ENCODE peak calls at places on chromosomes 5 and 9, in six cellular contexts. X is WERI-Rb-1; S is NCI-H748 treated with DMSO at 0.1 percent for 48 hours; Q is stimulated activated CD4-positive, alpha-beta T cell treated with anti-CD3 and anti-CD28 coated beads, Interleukin-2, amount 100 ng/mL, for 48 hours; C is aorta; I is activated naive CD8-positive, alpha-beta T cell treated with anti-CD3 and anti-CD28 coated beads, Interleukin-2, amount 50 U/mL, for 24 hours. N is an unnamed sample.

GRCh38 chr5:174409070-174409469 is 315.3 kb upstream of the MSX2 start:
- DNase-seq in X (no peak), S (no peak), Q (no peak), C (no peak), I (no peak), N (peak; percentile 14)

GRCh38 chr9:108166509-108166908 is 676.9 kb upstream of the KLF4 start:
- DNase-seq in X (no peak), S (no peak), Q (no peak), C (no peak), I (no peak), N (no peak)

GRCh38 chr9:133967024-133967741 is 24.9 kb downstream of the VAV2 start:
- DNase-seq in X (no peak), S (no peak), Q (no peak), C (no peak), I (no peak), N (no peak)

GRCh38 chr5:59485629-59486439 is 407.7 kb downstream of the PDE4D start:
- DNase-seq in X (no peak), S (no peak), Q (no peak), C (no peak), I (no peak), N (peak; percentile 48)

GRCh38 chr9:16794871-16795639 is 75.4 kb downstream of the BNC2 start:
- DNase-seq in X (no peak), S (no peak), Q (no peak), C (no peak), I (no peak), N (no peak)

GRCh38 chr5:4531756-4532704 is 608.1 kb upstream of the ADAMTS16 start:
- DNase-seq in X (no peak), S (peak; percentile 33), Q (no peak), C (no peak), I (no peak), N (no peak)

GRCh38 chr9:34599546-34599945 is 10.0 kb upstream of the CNTFR start:
- DNase-seq in X (no peak), S (no peak), Q (no peak), C (no peak), I (no peak), N (no peak)

GRCh38 chr9:130239741-130240241 is 25.8 kb upstream of the HMCN2 start:
- DNase-seq in X (peak; percentile 56), S (no peak), Q (peak; percentile 51), C (peak; percentile 76), I (peak; percentile 64), N (no peak)

GRCh38 chr9:134214395-134214765 is 50.0 kb upstream of the RNU6ATAC start:
- DNase-seq in X (no peak), S (no peak), Q (no peak), C (no peak), I (peak; percentile 14), N (no peak)

GRCh38 chr9:4303002-4303401 is 3.1 kb upstream of the GLIS3 start:
- DNase-seq in X (no peak), S (no peak), Q (no peak), C (no peak), I (no peak), N (no peak)

GRCh38 chr5:52987711-52988329 is 1.3 kb upstream of the ITGA2 start:
- DNase-seq in X (no peak), S (no peak), Q (no peak), C (no peak), I (no peak), N (no peak)

GRCh38 chr5:151344088-151344487 is 3.3 kb downstream of the SLC36A2 start:
- DNase-seq in X (no peak), S (no peak), Q (no peak), C (no peak), I (no peak), N (no peak)

GRCh38 chr9:70172532-70172931 is 86.2 kb upstream of the SMC5 start:
- DNase-seq in X (no peak), S (no peak), Q (no peak), C (no peak), I (no peak), N (no peak)

GRCh38 chr5:1747079-1747802 is 52.4 kb downstream of the MRPL36 start:
- DNase-seq in X (no peak), S (no peak), Q (no peak), C (peak; percentile 63), I (no peak), N (no peak)

GRCh38 chr9:94623253-94623652 is 16.1 kb downstream of the FBP1 start:
- DNase-seq in X (peak; percentile 68), S (no peak), Q (no peak), C (no peak), I (peak; percentile 42), N (peak; percentile 86)

GRCh38 chr5:171705036-171705435 is 80.6 kb upstream of the SMIM23 start:
- DNase-seq in X (no peak), S (no peak), Q (no peak), C (no peak), I (no peak), N (no peak)

GRCh38 chr5:13350754-13351153 is 593.7 kb downstream of the DNAH5 start:
- DNase-seq in X (no peak), S (no peak), Q (no peak), C (no peak), I (no peak), N (no peak)

GRCh38 chr5:127844631-127845030 is 141.4 kb downstream of the CCDC192 start:
- DNase-seq in X (no peak), S (no peak), Q (no peak), C (no peak), I (no peak), N (peak; percentile 57)

GRCh38 chr5:112534564-112534963 is 115.5 kb upstream of the EPB41L4A start:
- DNase-seq in X (no peak), S (no peak), Q (no peak), C (no peak), I (no peak), N (no peak)

GRCh38 chr5:168482361-168482760 is 3.9 kb upstream of the RARS1 start:
- DNase-seq in X (no peak), S (no peak), Q (no peak), C (no peak), I (no peak), N (no peak)

GRCh38 chr9:134944351-134944802 is 26.7 kb upstream of the FCN1 start:
- DNase-seq in X (peak; percentile 96), S (no peak), Q (no peak), C (peak; percentile 55), I (no peak), N (no peak)

GRCh38 chr5:128536229-128536860 is 1.7 kb downstream of the FBN2 start:
- DNase-seq in X (no peak), S (no peak), Q (no peak), C (no peak), I (no peak), N (no peak)

GRCh38 chr5:116452774-116453368 is 121.8 kb downstream of the SEMA6A start:
- DNase-seq in X (no peak), S (peak; percentile 7), Q (no peak), C (no peak), I (no peak), N (no peak)

GRCh38 chr5:146336197-146336596 is 2.4 kb upstream of the POU4F3 start:
- DNase-seq in X (no peak), S (no peak), Q (no peak), C (no peak), I (no peak), N (peak; percentile 40)

GRCh38 chr5:88092358-88092757 is 176.3 kb downstream of the TMEM161B start:
- DNase-seq in X (no peak), S (no peak), Q (no peak), C (no peak), I (no peak), N (no peak)